ENCODE peak calls at places on chromosomes 13 and 19, in four cellular contexts. C, N, F and H are unnamed samples.
A peak's percentile ranks its signal among the peaks of the same experiment; 100 is the strongest.

GRCh38 chr13:110520431-110521295 is 40.9 kb downstream of the RAB20 start:
- DNase-seq in C (no peak), N (peak; percentile 18), F (no peak), H (no peak)

GRCh38 chr19:35090795-35091214 is 24.8 kb upstream of the FXYD3 start:
- DNase-seq in N (no peak), F (no peak), C (no peak), H (no peak)

GRCh38 chr13:66405908-66406802 is 824.0 kb downstream of the PCDH9 start:
- DNase-seq in C (no peak), F (no peak), N (peak; percentile 57), H (no peak)

GRCh38 chr19:50998686-50999085 is 2.7 kb downstream of the KLK8 start:
- DNase-seq in N (no peak), C (no peak), F (no peak), H (no peak)

GRCh38 chr13:42007844-42008243 is 40.6 kb upstream of the DGKH start:
- DNase-seq in C (no peak), N (no peak), F (no peak), H (no peak)

GRCh38 chr13:89737051-89737450 is 1610.4 kb upstream of the MIR17HG start:
- DNase-seq in F (no peak), C (no peak), N (no peak), H (no peak)

GRCh38 chr13:22517544-22517943 is 663.2 kb upstream of the SGCG start:
- DNase-seq in F (no peak), C (no peak), N (no peak), H (no peak)

GRCh38 chr19:17469092-17469370 is 1.3 kb upstream of the SLC27A1 start:
- DNase-seq in C (no peak), F (no peak), N (no peak), H (no peak)

GRCh38 chr19:1309977-1310852 is 24.5 kb downstream of the EFNA2 start:
- DNase-seq in N (no peak), F (no peak), C (no peak), H (no peak)

GRCh38 chr19:18856385-18857126 is 24.8 kb downstream of the UPF1 start:
- DNase-seq in N (peak; percentile 16), F (no peak), C (no peak), H (no peak)

GRCh38 chr13:112444001-112444311 is 67.8 kb downstream of the SPACA7 start:
- DNase-seq in F (no peak), C (peak; percentile 38), N (peak; percentile 89), H (no peak)

GRCh38 chr19:48833977-48834376 is 2.3 kb downstream of the HSD17B14 start:
- DNase-seq in C (no peak), N (peak; percentile 25), F (no peak), H (no peak)